ENCODE peak calls at places on chromosome 16, in five cellular contexts. U is globus pallidus, K is substantia nigra, M is stomach, A is AG09309. H is an unnamed sample.

GRCh38 chr16:69329369-69330285 is 761 bp downstream of the PDF start:
- DNase-seq in U (no peak), K (no peak), M (no peak), A (no peak), H (peak)

GRCh38 chr16:19085679-19086200 is 18.3 kb downstream of the COQ7 start:
- DNase-seq in U (no peak), K (peak), M (peak), A (no peak), H (no peak)

GRCh38 chr16:57801098-57801855 is 1.0 kb downstream of the KIFC3 start:
- DNase-seq in U (no peak), K (no peak), M (no peak), A (no peak), H (no peak)

GRCh38 chr16:5206331-5206990 is 108.9 kb upstream of the EEF2KMT start:
- DNase-seq in U (peak), K (no peak), M (no peak), A (no peak), H (no peak)

GRCh38 chr16:88992351-88993005 is 15.5 kb upstream of the CBFA2T3 start:
- DNase-seq in U (no peak), K (no peak), M (no peak), A (no peak), H (no peak)

GRCh38 chr16:11597268-11597690 is 10.6 kb upstream of the LITAF start:
- DNase-seq in U (no peak), K (no peak), M (no peak), A (no peak), H (no peak)

GRCh38 chr16:46830417-46830901 is 521 bp downstream of the C16orf87 start:
- DNase-seq in U (peak), K (no peak), M (peak), A (no peak), H (peak)

GRCh38 chr16:1078579-1079021 is 6.1 kb downstream of the SSTR5 start:
- DNase-seq in U (no peak), K (no peak), M (peak), A (no peak), H (peak)

H was measured in left lobe of liver.